ENCODE peak calls at places on chromosome 9, in seven cellular contexts. X is cerebellum; K is stimulated activated CD4-positive, alpha-beta T cell treated with anti-CD3 and anti-CD28 coated beads, TNF-alpha, amount 100 ng/mL, for 48 hours; L is T-helper 17 cell; M is breast epithelium; E is B cell; T is GM23338. R is an unnamed sample.

GRCh38 chr9:23554691-23555090 is 271.3 kb downstream of the ELAVL2 start:
- DNase-seq in K (no peak), E (no peak), X (peak), M (no peak), T (no peak), L (no peak), R (no peak)

GRCh38 chr9:107127608-107128007 is 155.5 kb upstream of the RAD23B start:
- DNase-seq in K (no peak), E (no peak), T (peak), L (no peak), X (no peak), M (no peak), R (no peak)

GRCh38 chr9:5509573-5509972 is 758 bp upstream of the PDCD1LG2 start:
- DNase-seq in E (no peak), M (no peak), T (no peak), K (no peak), X (no peak), L (no peak), R (no peak)

GRCh38 chr9:37004424-37004935 is 29.6 kb downstream of the PAX5 start:
- DNase-seq in K (no peak), T (no peak), L (no peak), E (no peak), M (no peak), X (no peak), R (no peak)

GRCh38 chr9:34691556-34691955 is 480 bp upstream of the CCL19 start:
- DNase-seq in M (no peak), T (no peak), E (no peak), K (no peak), X (no peak), L (no peak), R (no peak)

GRCh38 chr9:18890372-18890771 is 142.6 kb downstream of the SAXO1 start:
- DNase-seq in X (no peak), M (no peak), L (no peak), T (no peak), E (no peak), K (no peak), R (no peak)

GRCh38 chr9:94740191-94740874 is 13.8 kb downstream of the AOPEP start:
- DNase-seq in K (no peak), L (no peak), M (no peak), T (no peak), E (no peak), X (no peak), R (no peak)

GRCh38 chr9:81492710-81493447 is 196.5 kb downstream of the TLE1 start:
- DNase-seq in T (no peak), X (no peak), M (no peak), K (no peak), E (no peak), L (no peak), R (no peak)

GRCh38 chr9:93520523-93520922 is 55.9 kb upstream of the PHF2 start:
- DNase-seq in K (no peak), E (no peak), X (no peak), T (no peak), M (no peak), L (no peak), R (no peak)

GRCh38 chr9:6889868-6890267 is 132.1 kb downstream of the KDM4C start:
- DNase-seq in X (no peak), T (no peak), K (no peak), M (no peak), L (no peak), E (peak), R (no peak)

GRCh38 chr9:136259517-136259813 is 13.9 kb upstream of the QSOX2 start:
- DNase-seq in L (no peak), M (no peak), X (no peak), K (no peak), T (no peak), E (no peak), R (no peak)

GRCh38 chr9:107486674-107487520 is 2.7 kb downstream of the KLF4 start:
- DNase-seq in K (no peak), E (peak), X (no peak), M (no peak), L (no peak), T (peak), R (no peak)

GRCh38 chr9:21252727-21253547 is 13.1 kb upstream of the IFNA14 start:
- DNase-seq in L (no peak), X (peak), E (no peak), K (no peak), M (no peak), T (peak), R (peak)

GRCh38 chr9:36136277-36136893 is at the start of gene GLIPR2:
- DNase-seq in K (peak), E (peak), L (peak), M (peak), T (peak), X (peak), R (peak)

GRCh38 chr9:84153885-84154284 is 173.3 kb downstream of the RMI1 start:
- DNase-seq in L (no peak), K (no peak), X (no peak), E (no peak), M (no peak), T (no peak), R (no peak)

GRCh38 chr9:23232831-23233230 is 593.2 kb downstream of the ELAVL2 start:
- DNase-seq in T (peak), K (no peak), E (no peak), X (no peak), M (no peak), L (no peak), R (no peak)